ENCODE peak calls at places on chromosomes 13 and 19, in five cellular contexts. V is HFFc6, D is GM23338, X is ovary, A is sigmoid colon. M is an unnamed sample.

GRCh38 chr19:54967611-54968010 is 1.4 kb downstream of the NLRP2 start:
- DNase-seq in D (no peak), V (no peak), A (no peak), X (no peak), M (no peak)

GRCh38 chr13:114047358-114047881 is 73.5 kb upstream of the C13orf46 start:
- DNase-seq in V (no peak), X (no peak), D (no peak), A (no peak), M (no peak)

GRCh38 chr13:92843549-92843948 is 383.1 kb upstream of the GPC6 start:
- DNase-seq in V (peak), D (no peak), A (no peak), X (no peak), M (peak)

GRCh38 chr19:4638330-4638729 is 986 bp upstream of the TNFAIP8L1 start:
- DNase-seq in X (peak), D (no peak), A (no peak), V (no peak), M (no peak)

GRCh38 chr19:38294090-38294489 is 10.0 kb upstream of the C19orf33 start:
- DNase-seq in V (no peak), A (no peak), X (no peak), D (no peak), M (no peak)

GRCh38 chr13:62908321-62908720 is 1492.7 kb upstream of the PCDH20 start:
- DNase-seq in A (no peak), X (no peak), V (no peak), D (no peak), M (no peak)

GRCh38 chr19:57642396-57643046 is 9.6 kb downstream of the ZNF211 start:
- DNase-seq in X (no peak), D (no peak), A (no peak), V (no peak), M (no peak)

GRCh38 chr13:85347251-85347650 is 452.0 kb downstream of the SLITRK6 start:
- DNase-seq in A (no peak), X (no peak), V (peak), D (no peak), M (no peak)

GRCh38 chr13:93230466-93230865 is 3.9 kb downstream of the GPC6 start:
- DNase-seq in D (no peak), A (no peak), X (no peak), V (peak), M (peak)

GRCh38 chr13:64925284-64925683 is 2304.9 kb downstream of the PCDH9 start:
- DNase-seq in X (no peak), A (no peak), D (peak), V (no peak), M (peak)

GRCh38 chr13:24407844-24408243 is 98.5 kb downstream of the C1QTNF9 start:
- DNase-seq in D (peak), A (no peak), X (no peak), V (no peak), M (no peak)

GRCh38 chr19:2049741-2050348 is 1.2 kb downstream of the MKNK2 start:
- DNase-seq in D (peak), V (peak), A (peak), X (peak), M (peak)

GRCh38 chr19:49924004-49924880 is 4.8 kb upstream of the ATF5 start:
- DNase-seq in X (peak), A (no peak), V (no peak), D (no peak), M (no peak)

GRCh38 chr13:114283581-114283980 is 2.2 kb downstream of the UPF3A start:
- DNase-seq in X (no peak), A (no peak), V (no peak), D (no peak), M (no peak)

GRCh38 chr13:95247857-95248256 is 53.4 kb downstream of the ABCC4 start:
- DNase-seq in X (no peak), D (no peak), V (no peak), A (no peak), M (no peak)

GRCh38 chr19:5803752-5804515 is 933 bp upstream of the NRTN start:
- DNase-seq in V (peak), A (peak), X (peak), D (peak), M (peak)

GRCh38 chr19:5804516-5805464 is at the start of gene NRTN:
- DNase-seq in D (peak), A (peak), V (no peak), X (no peak), M (peak)

GRCh38 chr19:5806905-5807304 is 2.0 kb downstream of the NRTN start:
- DNase-seq in A (no peak), X (no peak), V (no peak), D (no peak), M (no peak)

GRCh38 chr19:5806133-5806489 is 1.2 kb downstream of the NRTN start:
- DNase-seq in X (no peak), D (no peak), A (no peak), V (no peak), M (no peak)

GRCh38 chr19:5805465-5806132 is 732 bp downstream of the NRTN start:
- DNase-seq in X (peak), V (peak), A (peak), D (peak), M (peak)
- TF ChIP-seq CTCF in X (no peak), V (peak), A (peak), D (peak), M (peak)

DNA sequence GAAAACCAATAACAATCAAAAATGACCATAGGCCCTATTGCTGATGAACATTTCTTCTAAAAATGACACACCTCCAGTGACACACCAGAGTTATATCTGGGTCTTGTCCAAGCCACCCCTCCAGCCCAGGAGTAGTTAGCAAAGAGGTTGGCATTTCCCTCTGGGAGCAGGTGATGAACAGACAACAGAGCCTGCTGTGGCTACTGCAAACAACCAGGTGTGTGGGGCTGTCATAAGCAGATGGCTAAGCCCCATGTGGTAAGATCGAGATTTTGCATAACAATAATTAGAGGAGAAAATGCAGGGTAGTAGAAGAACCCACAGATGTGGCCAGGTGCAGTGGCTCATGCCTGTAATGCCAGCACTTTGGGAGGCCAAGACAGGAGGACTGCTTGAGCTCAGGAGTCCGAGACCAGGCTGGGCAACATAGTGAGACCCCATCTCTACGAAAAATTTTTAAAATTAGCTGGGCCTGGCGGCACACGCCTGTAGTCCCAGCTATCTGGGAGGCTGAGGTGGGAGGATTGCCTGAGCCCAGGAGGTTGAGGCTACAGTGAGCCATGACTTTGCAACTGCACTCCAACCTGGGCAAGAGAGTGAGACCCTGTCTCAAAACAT is 5.0 kb downstream of the XRCC1 start:
- DNase-seq in V (no peak), X (no peak), A (no peak), D (peak), M (peak)
- TF ChIP-seq CTCF in V (no peak), X (no peak), A (no peak), D (no peak), M (no peak)

GRCh38 chr13:100667894-100668293 is 6.7 kb downstream of the TMTC4 start:
- DNase-seq in D (no peak), X (no peak), A (no peak), V (no peak), M (no peak)
- TF ChIP-seq CTCF in D (no peak), X (no peak), A (no peak), V (no peak), M (no peak)

DNA sequence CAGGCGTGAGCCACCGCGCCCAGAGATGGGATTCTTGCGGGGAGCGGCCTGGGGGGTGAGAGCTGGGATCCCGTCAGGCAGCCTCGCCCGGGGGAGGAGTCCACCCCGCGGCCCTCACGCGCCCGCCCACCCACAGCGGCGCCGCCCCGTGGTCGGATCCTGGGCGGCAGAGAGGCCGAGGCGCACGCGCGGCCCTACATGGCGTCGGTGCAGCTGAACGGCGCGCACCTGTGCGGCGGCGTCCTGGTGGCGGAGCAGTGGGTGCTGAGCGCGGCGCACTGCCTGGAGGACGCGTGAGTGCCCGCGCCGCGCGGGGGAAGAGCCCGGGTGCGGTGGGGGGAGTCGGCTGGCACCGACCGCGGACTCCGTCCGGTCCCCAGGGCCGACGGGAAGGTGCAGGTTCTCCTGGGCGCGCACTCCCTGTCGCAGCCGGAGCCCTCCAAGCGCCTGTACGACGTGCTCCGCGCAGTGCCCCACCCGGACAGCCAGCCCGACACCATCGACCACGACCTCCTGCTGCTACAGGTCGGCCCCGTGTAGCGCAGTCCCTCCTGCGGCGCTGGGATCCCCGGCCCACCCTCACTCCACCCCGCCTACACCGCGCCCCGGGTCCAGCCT is 1.1 kb downstream of the CFD start:
- DNase-seq in D (peak), A (peak), V (peak), X (no peak), M (peak)
- TF ChIP-seq CTCF in D (no peak), A (no peak), V (peak), X (no peak), M (no peak)

DNA sequence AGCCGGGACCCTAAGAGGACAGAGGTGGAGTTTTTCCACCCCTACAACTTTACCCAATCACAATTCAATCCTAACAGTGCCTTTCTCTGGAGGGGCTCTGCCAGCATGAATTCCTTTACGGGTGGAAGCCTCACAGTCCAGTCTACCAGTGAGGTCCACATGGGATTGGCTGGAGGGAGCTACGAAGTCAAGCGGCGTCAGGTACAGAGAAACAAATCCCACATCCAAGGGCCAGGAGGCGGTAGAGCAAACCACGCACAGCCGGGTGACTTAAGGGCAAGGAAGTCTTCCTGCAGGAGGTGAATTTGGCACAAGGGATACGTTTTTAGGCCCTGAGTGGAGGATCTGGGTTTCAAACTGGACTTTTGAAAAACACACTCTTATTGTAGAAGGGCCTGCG is 199.6 kb downstream of the UQCRFS1 start:
- DNase-seq in X (no peak), D (peak), A (peak), V (no peak), M (no peak)
- TF ChIP-seq CTCF in X (no peak), D (peak), A (no peak), V (no peak), M (no peak)

GRCh38 chr13:110921695-110922094 is 6.8 kb upstream of the ANKRD10 start:
- DNase-seq in D (no peak), A (no peak), V (no peak), X (no peak), M (no peak)

GRCh38 chr13:110922506-110922905 is 7.6 kb upstream of the ANKRD10 start:
- DNase-seq in X (no peak), V (no peak), D (no peak), A (no peak), M (no peak)

GRCh38 chr13:110923086-110923485 is 8.2 kb upstream of the ANKRD10 start:
- DNase-seq in V (no peak), X (no peak), A (no peak), D (no peak), M (no peak)

GRCh38 chr13:110921209-110921608 is 6.3 kb upstream of the ANKRD10 start:
- DNase-seq in X (no peak), A (no peak), D (no peak), V (no peak), M (no peak)

GRCh38 chr13:110920038-110920437 is 5.2 kb upstream of the ANKRD10 start:
- DNase-seq in X (no peak), A (no peak), V (no peak), D (no peak), M (peak)
- TF ChIP-seq CTCF in X (no peak), A (no peak), V (no peak), D (no peak), M (no peak)

GRCh38 chr13:109567315-109567714 is 219.1 kb downstream of the IRS2 start:
- DNase-seq in V (no peak), X (no peak), A (no peak), D (no peak), M (no peak)
- TF ChIP-seq CTCF in V (peak), X (no peak), A (no peak), D (no peak), M (no peak)

GRCh38 chr13:102392810-102393209 is 9.0 kb downstream of the FGF14 start:
- DNase-seq in D (no peak), V (no peak), A (no peak), X (no peak), M (no peak)

GRCh38 chr13:102395939-102396338 is 5.9 kb downstream of the FGF14 start:
- DNase-seq in V (no peak), A (no peak), D (no peak), X (no peak), M (no peak)

GRCh38 chr13:102395174-102395573 is 6.7 kb downstream of the FGF14 start:
- DNase-seq in V (no peak), X (no peak), D (peak), A (no peak), M (no peak)

GRCh38 chr13:102399791-102400618 is 1.8 kb downstream of the FGF14 start:
- DNase-seq in A (peak), X (no peak), D (peak), V (no peak), M (no peak)

GRCh38 chr13:102394158-102395053 is 7.4 kb downstream of the FGF14 start:
- DNase-seq in A (peak), X (peak), V (no peak), D (peak), M (no peak)
- TF ChIP-seq CTCF in A (no peak), X (no peak), V (no peak), D (peak), M (no peak)

M was measured in MCF 10A.